ENCODE peak calls at places on chromosomes 5 and 9, in five cellular contexts. N is endothelial cell; I is T1000; C is CD8-positive, alpha-beta T cell; Y is NCI-H748 treated with DMSO at 0.1 percent for 48 hours. G is an unnamed sample.
A peak's percentile ranks its signal among the peaks of the same experiment; 100 is the strongest.

GRCh38 chr5:88140396-88140862 is 128.2 kb downstream of the TMEM161B start:
- DNase-seq in N (peak; percentile 31), I (no peak), C (no peak), Y (no peak), G (peak; percentile 35)

GRCh38 chr9:37705787-37706186 is 47.8 kb upstream of the TRMT10B start:
- DNase-seq in N (no peak), I (no peak), C (no peak), Y (no peak), G (no peak)

GRCh38 chr5:143600396-143601075 is 197.1 kb upstream of the NR3C1 start:
- DNase-seq in N (no peak), I (no peak), C (no peak), Y (no peak), G (no peak)

GRCh38 chr5:123035950-123036390 is 555 bp downstream of the PPIC start:
- DNase-seq in N (peak; percentile 65), I (peak; percentile 45), C (no peak), Y (peak; percentile 29), G (peak; percentile 65)

GRCh38 chr9:97307500-97308163 is at the start of gene CCDC180:
- DNase-seq in N (no peak), I (no peak), C (no peak), Y (no peak), G (peak; percentile 12)

GRCh38 chr9:5863092-5863746 is 27.5 kb upstream of the MLANA start:
- DNase-seq in N (no peak), I (no peak), C (no peak), Y (no peak), G (peak; percentile 69)

GRCh38 chr9:93665128-93665565 is 88.8 kb downstream of the PHF2 start:
- DNase-seq in N (no peak), I (no peak), C (no peak), Y (no peak), G (peak; percentile 1)

GRCh38 chr5:77138981-77139380 is 51.9 kb upstream of the ZBED3 start:
- DNase-seq in N (no peak), I (no peak), C (no peak), Y (no peak), G (no peak)

GRCh38 chr9:76181020-76181641 is 213.1 kb downstream of the RFK start:
- DNase-seq in N (no peak), I (no peak), C (no peak), Y (no peak), G (no peak)

GRCh38 chr9:131709741-131710499 is 30.0 kb downstream of the RAPGEF1 start:
- DNase-seq in N (no peak), I (no peak), C (peak; percentile 25), Y (no peak), G (no peak)

GRCh38 chr5:145887976-145888574 is 15.3 kb upstream of the GRXCR2 start:
- DNase-seq in N (peak; percentile 49), I (no peak), C (no peak), Y (peak; percentile 7), G (peak; percentile 46)

GRCh38 chr5:146595088-146595487 is 79.1 kb upstream of the GPR151 start:
- DNase-seq in N (no peak), I (no peak), C (no peak), Y (no peak), G (no peak)

GRCh38 chr9:134178394-134178780 is 14.0 kb upstream of the RNU6ATAC start:
- DNase-seq in N (no peak), I (no peak), C (no peak), Y (no peak), G (peak; percentile 21)

GRCh38 chr5:58816181-58816731 is 233.4 kb downstream of the RAB3C start:
- DNase-seq in N (no peak), I (no peak), C (no peak), Y (no peak), G (no peak)

GRCh38 chr5:151162794-151163193 is 5.2 kb upstream of the ANXA6 start:
- DNase-seq in N (no peak), I (no peak), C (no peak), Y (no peak), G (no peak)

GRCh38 chr9:96126321-96126881 is 175.6 kb downstream of the HSD17B3 start:
- DNase-seq in N (no peak), I (no peak), C (no peak), Y (peak; percentile 66), G (no peak)

GRCh38 chr5:149581931-149582768 is 852 bp downstream of the ARHGEF37 start:
- DNase-seq in N (no peak), I (no peak), C (no peak), Y (no peak), G (peak; percentile 65)

GRCh38 chr5:65925094-65925600 is 1.2 kb upstream of the ERBIN start:
- DNase-seq in N (peak; percentile 58), I (peak; percentile 63), C (peak; percentile 69), Y (peak; percentile 74), G (peak; percentile 82)

GRCh38 chr9:20188616-20189212 is 399.9 kb upstream of the SLC24A2 start:
- DNase-seq in N (no peak), I (no peak), C (no peak), Y (no peak), G (no peak)

GRCh38 chr9:37747271-37747753 is 6.3 kb upstream of the TRMT10B start:
- DNase-seq in N (peak; percentile 67), I (no peak), C (peak; percentile 51), Y (peak; percentile 67), G (no peak)

GRCh38 chr5:115179959-115180709 is 10.4 kb upstream of the TRIM36 start:
- DNase-seq in N (peak; percentile 69), I (no peak), C (peak; percentile 23), Y (peak; percentile 67), G (no peak)

GRCh38 chr9:95516736-95517558 is at the start of gene PTCH1:
- DNase-seq in N (peak; percentile 56), I (no peak), C (peak; percentile 52), Y (no peak), G (peak; percentile 75)

GRCh38 chr9:72524820-72525539 is 3.6 kb downstream of the TMC1 start:
- DNase-seq in N (no peak), I (peak; percentile 72), C (no peak), Y (no peak), G (peak; percentile 18)

GRCh38 chr5:131959906-131960305 is 14.4 kb upstream of the MEIKIN start:
- DNase-seq in N (no peak), I (no peak), C (no peak), Y (no peak), G (no peak)

G was measured in left colon.